ENCODE peak calls at places on chromosomes 2 and 18, in ten cellular contexts. One of them, this sample, is unnamed.

GRCh38 chr2:23565814-23566213 is 180.8 kb downstream of the KLHL29 start:
- DNase-seq in adrenal gland: peak
- DNase-seq in endothelial cell of umbilical vein: no peak
- DNase-seq in A549: no peak
- DNase-seq in heart left ventricle: peak
- DNase-seq in sigmoid colon: no peak
- DNase-seq in GM12878: no peak
- DNase-seq in upper lobe of left lung: no peak
- DNase-seq in body of pancreas: no peak
- DNase-seq in stomach: no peak
- DNase-seq in this sample: no peak

GRCh38 chr2:6535572-6535971 is 330.1 kb downstream of the CMPK2 start:
- DNase-seq in adrenal gland: no peak
- DNase-seq in endothelial cell of umbilical vein: no peak
- DNase-seq in A549: no peak
- DNase-seq in heart left ventricle: no peak
- DNase-seq in sigmoid colon: no peak
- DNase-seq in GM12878: no peak
- DNase-seq in upper lobe of left lung: no peak
- DNase-seq in body of pancreas: no peak
- DNase-seq in stomach: no peak
- DNase-seq in this sample: no peak

GRCh38 chr18:25350561-25351201 is 1.3 kb downstream of the ZNF521 start:
- DNase-seq in adrenal gland: peak
- DNase-seq in endothelial cell of umbilical vein: peak
- DNase-seq in A549: no peak
- DNase-seq in heart left ventricle: peak
- DNase-seq in sigmoid colon: peak
- DNase-seq in GM12878: no peak
- DNase-seq in upper lobe of left lung: no peak
- DNase-seq in body of pancreas: peak
- DNase-seq in stomach: no peak
- DNase-seq in this sample: no peak

GRCh38 chr2:75539955-75540716 is 20.6 kb downstream of the EVA1A start:
- DNase-seq in adrenal gland: no peak
- DNase-seq in endothelial cell of umbilical vein: no peak
- DNase-seq in A549: no peak
- DNase-seq in heart left ventricle: no peak
- DNase-seq in sigmoid colon: no peak
- DNase-seq in GM12878: no peak
- DNase-seq in upper lobe of left lung: no peak
- DNase-seq in body of pancreas: no peak
- DNase-seq in stomach: no peak
- DNase-seq in this sample: no peak

GRCh38 chr2:179805001-179805400 is 56.4 kb downstream of the ZNF385B start:
- DNase-seq in adrenal gland: no peak
- DNase-seq in endothelial cell of umbilical vein: no peak
- DNase-seq in A549: no peak
- DNase-seq in heart left ventricle: no peak
- DNase-seq in sigmoid colon: no peak
- DNase-seq in GM12878: no peak
- DNase-seq in upper lobe of left lung: no peak
- DNase-seq in body of pancreas: no peak
- DNase-seq in stomach: no peak
- DNase-seq in this sample: no peak

GRCh38 chr2:110101280-110101844 is 14.3 kb downstream of the MALL start:
- DNase-seq in adrenal gland: peak
- DNase-seq in endothelial cell of umbilical vein: peak
- DNase-seq in A549: peak
- DNase-seq in heart left ventricle: peak
- DNase-seq in sigmoid colon: peak
- DNase-seq in GM12878: no peak
- DNase-seq in upper lobe of left lung: peak
- DNase-seq in body of pancreas: peak
- DNase-seq in stomach: peak
- DNase-seq in this sample: peak

GRCh38 chr18:23752363-23752762 is 63.1 kb downstream of the LAMA3 start:
- DNase-seq in adrenal gland: no peak
- DNase-seq in endothelial cell of umbilical vein: no peak
- DNase-seq in A549: no peak
- DNase-seq in heart left ventricle: no peak
- DNase-seq in sigmoid colon: no peak
- DNase-seq in GM12878: no peak
- DNase-seq in upper lobe of left lung: no peak
- DNase-seq in body of pancreas: no peak
- DNase-seq in stomach: no peak
- DNase-seq in this sample: no peak

GRCh38 chr18:55275042-55275897 is 312.7 kb downstream of the TCF4 start:
- DNase-seq in adrenal gland: peak
- DNase-seq in endothelial cell of umbilical vein: peak
- DNase-seq in A549: no peak
- DNase-seq in heart left ventricle: no peak
- DNase-seq in sigmoid colon: no peak
- DNase-seq in GM12878: no peak
- DNase-seq in upper lobe of left lung: no peak
- DNase-seq in body of pancreas: no peak
- DNase-seq in stomach: no peak
- DNase-seq in this sample: peak

GRCh38 chr2:35298493-35298892 is 1057.1 kb upstream of the CRIM1 start:
- DNase-seq in adrenal gland: peak
- DNase-seq in endothelial cell of umbilical vein: peak
- DNase-seq in A549: no peak
- DNase-seq in heart left ventricle: no peak
- DNase-seq in sigmoid colon: no peak
- DNase-seq in GM12878: no peak
- DNase-seq in upper lobe of left lung: no peak
- DNase-seq in body of pancreas: no peak
- DNase-seq in stomach: no peak
- DNase-seq in this sample: no peak

GRCh38 chr18:29163596-29163995 is 986.7 kb upstream of the CDH2 start:
- DNase-seq in adrenal gland: no peak
- DNase-seq in endothelial cell of umbilical vein: no peak
- DNase-seq in A549: no peak
- DNase-seq in heart left ventricle: no peak
- DNase-seq in sigmoid colon: no peak
- DNase-seq in GM12878: no peak
- DNase-seq in upper lobe of left lung: no peak
- DNase-seq in body of pancreas: no peak
- DNase-seq in stomach: no peak
- DNase-seq in this sample: no peak
- TF ChIP-seq POLR2A in adrenal gland: no peak
- TF ChIP-seq POLR2A in endothelial cell of umbilical vein: no peak
- TF ChIP-seq POLR2A in A549: no peak
- TF ChIP-seq POLR2A in heart left ventricle: no peak
- TF ChIP-seq POLR2A in sigmoid colon: no peak
- TF ChIP-seq POLR2A in GM12878: no peak
- TF ChIP-seq POLR2A in upper lobe of left lung: no peak
- TF ChIP-seq POLR2A in body of pancreas: no peak
- TF ChIP-seq POLR2A in stomach: no peak
- TF ChIP-seq POLR2A in this sample: no peak

GRCh38 chr2:113236367-113237159 is 42.2 kb downstream of the PAX8 start:
- DNase-seq in adrenal gland: no peak
- DNase-seq in endothelial cell of umbilical vein: no peak
- DNase-seq in A549: no peak
- DNase-seq in heart left ventricle: no peak
- DNase-seq in sigmoid colon: peak
- DNase-seq in GM12878: no peak
- DNase-seq in upper lobe of left lung: peak
- DNase-seq in body of pancreas: no peak
- DNase-seq in stomach: no peak
- DNase-seq in this sample: no peak

GRCh38 chr2:113240915-113241911 is 37.5 kb downstream of the PAX8 start:
- DNase-seq in adrenal gland: peak
- DNase-seq in endothelial cell of umbilical vein: peak
- DNase-seq in A549: peak
- DNase-seq in heart left ventricle: peak
- DNase-seq in sigmoid colon: peak
- DNase-seq in GM12878: no peak
- DNase-seq in upper lobe of left lung: peak
- DNase-seq in body of pancreas: peak
- DNase-seq in stomach: peak
- DNase-seq in this sample: peak

GRCh38 chr2:113242318-113242717 is 36.4 kb downstream of the PAX8 start:
- DNase-seq in adrenal gland: no peak
- DNase-seq in endothelial cell of umbilical vein: no peak
- DNase-seq in A549: no peak
- DNase-seq in heart left ventricle: no peak
- DNase-seq in sigmoid colon: no peak
- DNase-seq in GM12878: no peak
- DNase-seq in upper lobe of left lung: no peak
- DNase-seq in body of pancreas: no peak
- DNase-seq in stomach: no peak
- DNase-seq in this sample: no peak

GRCh38 chr2:113237604-113238003 is 41.1 kb downstream of the PAX8 start:
- DNase-seq in adrenal gland: no peak
- DNase-seq in endothelial cell of umbilical vein: no peak
- DNase-seq in A549: no peak
- DNase-seq in heart left ventricle: no peak
- DNase-seq in sigmoid colon: no peak
- DNase-seq in GM12878: no peak
- DNase-seq in upper lobe of left lung: no peak
- DNase-seq in body of pancreas: no peak
- DNase-seq in stomach: no peak
- DNase-seq in this sample: no peak

GRCh38 chr2:113240150-113240914 is 38.4 kb downstream of the PAX8 start:
- DNase-seq in adrenal gland: peak
- DNase-seq in endothelial cell of umbilical vein: peak
- DNase-seq in A549: peak
- DNase-seq in heart left ventricle: peak
- DNase-seq in sigmoid colon: peak
- DNase-seq in GM12878: no peak
- DNase-seq in upper lobe of left lung: peak
- DNase-seq in body of pancreas: peak
- DNase-seq in stomach: peak
- DNase-seq in this sample: peak
- TF ChIP-seq POLR2A in adrenal gland: peak
- TF ChIP-seq POLR2A in endothelial cell of umbilical vein: no peak
- TF ChIP-seq POLR2A in A549: no peak
- TF ChIP-seq POLR2A in heart left ventricle: no peak
- TF ChIP-seq POLR2A in sigmoid colon: no peak
- TF ChIP-seq POLR2A in GM12878: peak
- TF ChIP-seq POLR2A in upper lobe of left lung: no peak
- TF ChIP-seq POLR2A in body of pancreas: no peak
- TF ChIP-seq POLR2A in stomach: no peak
- TF ChIP-seq POLR2A in this sample: no peak

GRCh38 chr2:5021148-5021547 is 671.0 kb upstream of the SOX11 start:
- DNase-seq in adrenal gland: no peak
- DNase-seq in endothelial cell of umbilical vein: no peak
- DNase-seq in A549: no peak
- DNase-seq in heart left ventricle: no peak
- DNase-seq in sigmoid colon: no peak
- DNase-seq in GM12878: no peak
- DNase-seq in upper lobe of left lung: no peak
- DNase-seq in body of pancreas: no peak
- DNase-seq in stomach: no peak
- DNase-seq in this sample: no peak
- TF ChIP-seq POLR2A in adrenal gland: no peak
- TF ChIP-seq POLR2A in endothelial cell of umbilical vein: no peak
- TF ChIP-seq POLR2A in A549: no peak
- TF ChIP-seq POLR2A in heart left ventricle: no peak
- TF ChIP-seq POLR2A in sigmoid colon: no peak
- TF ChIP-seq POLR2A in GM12878: no peak
- TF ChIP-seq POLR2A in upper lobe of left lung: no peak
- TF ChIP-seq POLR2A in body of pancreas: no peak
- TF ChIP-seq POLR2A in stomach: no peak
- TF ChIP-seq POLR2A in this sample: no peak

DNA sequence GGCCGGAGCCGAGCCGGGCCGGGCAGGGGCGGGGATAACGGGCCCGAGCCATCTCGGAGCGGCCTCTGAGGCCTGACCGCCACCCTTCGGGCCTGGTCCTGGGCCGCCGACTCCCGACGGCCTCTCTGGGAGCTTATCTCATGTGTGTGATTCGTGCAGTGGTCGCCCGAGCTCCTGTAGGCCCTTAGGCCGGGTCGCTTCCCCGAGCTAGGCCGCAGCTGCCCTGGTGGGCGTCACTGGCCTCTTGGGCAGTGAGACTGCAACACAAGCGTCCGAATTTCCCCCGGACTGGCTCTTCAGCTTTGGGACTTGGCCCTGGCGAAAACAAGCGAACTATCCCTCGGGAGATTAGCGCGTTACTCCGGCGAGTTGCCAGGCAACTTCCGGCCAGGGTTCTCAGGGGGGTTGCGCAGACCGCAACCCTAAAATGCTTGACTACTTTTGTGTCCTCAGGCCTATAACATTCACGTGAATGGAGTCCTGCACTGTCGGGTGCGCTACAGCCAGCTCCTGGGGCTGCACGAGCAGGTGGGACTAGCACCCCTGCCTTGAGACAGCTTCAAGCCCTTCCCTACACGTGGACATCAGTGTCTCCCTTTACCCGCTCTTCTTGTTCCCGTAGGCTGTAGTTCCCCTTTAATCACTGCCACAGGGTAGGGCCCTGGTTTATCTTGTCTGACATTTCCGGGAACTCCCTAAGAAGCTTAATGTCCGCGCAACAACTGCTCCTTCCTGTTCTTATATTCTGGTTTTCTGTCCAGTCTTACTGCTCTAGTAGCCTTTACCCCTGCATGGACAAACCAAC is 602 bp downstream of the SNX17 start:
- DNase-seq in adrenal gland: peak
- DNase-seq in endothelial cell of umbilical vein: peak
- DNase-seq in A549: peak
- DNase-seq in heart left ventricle: no peak
- DNase-seq in sigmoid colon: peak
- DNase-seq in GM12878: peak
- DNase-seq in upper lobe of left lung: peak
- DNase-seq in body of pancreas: no peak
- DNase-seq in stomach: no peak
- DNase-seq in this sample: no peak
- TF ChIP-seq POLR2A in adrenal gland: peak
- TF ChIP-seq POLR2A in endothelial cell of umbilical vein: peak
- TF ChIP-seq POLR2A in A549: no peak
- TF ChIP-seq POLR2A in heart left ventricle: no peak
- TF ChIP-seq POLR2A in sigmoid colon: no peak
- TF ChIP-seq POLR2A in GM12878: peak
- TF ChIP-seq POLR2A in upper lobe of left lung: no peak
- TF ChIP-seq POLR2A in body of pancreas: no peak
- TF ChIP-seq POLR2A in stomach: no peak
- TF ChIP-seq POLR2A in this sample: peak

This sample was measured in H54.